ENCODE peak calls at places on chromosomes 1 and 21, in five cellular contexts. Z is CD4-positive, alpha-beta T cell; Q is C1 segment of cervical spinal cord; D is kidney tubule cell; K is mucosa of descending colon. B is an unnamed sample.

GRCh38 chr1:202046748-202047708 is 36.6 kb downstream of the ELF3 start:
- DNase-seq in K (peak; percentile 55), D (peak; percentile 84), Q (no peak), Z (no peak), B (no peak)

GRCh38 chr1:219367496-219367895 is 193.8 kb downstream of the LYPLAL1 start:
- DNase-seq in Z (no peak), K (no peak), D (no peak), Q (no peak), B (no peak)

GRCh38 chr1:42043182-42043581 is 110.0 kb upstream of the GUCA2B start:
- DNase-seq in Z (no peak), Q (no peak), D (no peak), K (no peak), B (no peak)

GRCh38 chr1:229579101-229579651 is 20.7 kb upstream of the ABCB10 start:
- DNase-seq in K (no peak), Q (peak; percentile 82), D (peak; percentile 49), Z (no peak), B (no peak)

GRCh38 chr1:1314678-1315335 is 6.4 kb downstream of the PUSL1 start:
- DNase-seq in Q (no peak), D (no peak), Z (no peak), K (no peak), B (no peak)

GRCh38 chr1:167439301-167439988 is 78.9 kb downstream of the CD247 start:
- DNase-seq in Q (peak; percentile 12), K (no peak), D (peak; percentile 47), Z (no peak), B (no peak)

GRCh38 chr1:98034505-98034904 is 113.7 kb upstream of the DPYD start:
- DNase-seq in Z (no peak), Q (no peak), D (no peak), K (no peak), B (no peak)

GRCh38 chr1:210790196-210790595 is 343.8 kb downstream of the KCNH1 start:
- DNase-seq in K (no peak), D (no peak), Z (no peak), Q (no peak), B (no peak)

GRCh38 chr1:167185062-167185461 is 35.6 kb upstream of the POU2F1 start:
- DNase-seq in K (no peak), D (no peak), Z (no peak), Q (no peak), B (no peak)

GRCh38 chr1:168261390-168261789 is 19.3 kb upstream of the TBX19 start:
- DNase-seq in Z (no peak), D (peak; percentile 61), K (no peak), Q (no peak), B (no peak)

GRCh38 chr21:27631471-27631870 is 664.6 kb upstream of the ADAMTS5 start:
- DNase-seq in Q (no peak), D (no peak), Z (no peak), K (no peak), B (no peak)

GRCh38 chr1:64878931-64879710 is 87.2 kb downstream of the JAK1 start:
- DNase-seq in Z (no peak), Q (no peak), D (no peak), K (no peak), B (no peak)

GRCh38 chr1:91217911-91218310 is 186.7 kb downstream of the HFM1 start:
- DNase-seq in Z (no peak), D (no peak), Q (no peak), K (no peak), B (no peak)

GRCh38 chr1:205706601-205707502 is 26.5 kb upstream of the SLC45A3 start:
- DNase-seq in D (no peak), K (no peak), Q (no peak), Z (no peak), B (no peak)

GRCh38 chr1:155158991-155159390 is 14.1 kb downstream of the KRTCAP2 start:
- DNase-seq in D (no peak), Z (no peak), Q (no peak), K (no peak), B (no peak)

GRCh38 chr1:1972976-1973715 is 30.4 kb downstream of the CFAP74 start:
- DNase-seq in Z (no peak), D (no peak), K (no peak), Q (no peak), B (no peak)

GRCh38 chr1:115364044-115364775 is 26.2 kb upstream of the NGF start:
- DNase-seq in K (no peak), Q (no peak), D (no peak), Z (no peak), B (no peak)

GRCh38 chr1:16122916-16123315 is 33.0 kb downstream of the EPHA2 start:
- DNase-seq in D (peak; percentile 80), Z (no peak), Q (no peak), K (no peak), B (no peak)

GRCh38 chr1:24790490-24790889 is 45.2 kb downstream of the CLIC4 start:
- DNase-seq in Q (no peak), Z (no peak), K (no peak), D (no peak), B (no peak)

GRCh38 chr1:161162052-161162451 is 2.8 kb downstream of the USP21 start:
- DNase-seq in Z (no peak), D (no peak), Q (no peak), K (no peak), B (no peak)

GRCh38 chr1:36794460-36794859 is 239.9 kb downstream of the GRIK3 start:
- DNase-seq in Q (no peak), Z (no peak), D (no peak), K (no peak), B (no peak)

GRCh38 chr1:156119503-156120209 is 5.1 kb downstream of the LMNA start:
- DNase-seq in Q (no peak), D (peak; percentile 75), K (no peak), Z (no peak), B (no peak)

GRCh38 chr1:147882535-147882934 is 20.1 kb upstream of the GJA8 start:
- DNase-seq in K (no peak), D (no peak), Z (no peak), Q (no peak), B (no peak)

GRCh38 chr1:7387053-7387861 is 383.8 kb upstream of the VAMP3 start:
- DNase-seq in Q (no peak), D (no peak), K (no peak), Z (no peak), B (no peak)

GRCh38 chr1:55214903-55215193 is 316 bp downstream of the USP24 start:
- DNase-seq in Z (peak; percentile 8), K (peak; percentile 67), D (peak; percentile 56), Q (peak; percentile 69), B (no peak)

GRCh38 chr21:37281993-37282392 is 14.9 kb upstream of the VPS26C start:
- DNase-seq in Z (no peak), Q (no peak), K (no peak), D (no peak), B (no peak)